ENCODE peak calls at places on chromosomes 5 and 9, in seven cellular contexts. B, Q, P, V, C, A and R are unnamed samples.

GRCh38 chr5:132766020-132766805 is 10.8 kb downstream of the SEPTIN8 start:
- DNase-seq in B (no peak), Q (no peak), P (no peak), V (no peak), C (no peak), A (no peak), R (no peak)

GRCh38 chr9:136252281-136252680 is 6.7 kb upstream of the QSOX2 start:
- DNase-seq in B (no peak), Q (no peak), P (no peak), V (no peak), C (no peak), A (no peak), R (no peak)

GRCh38 chr5:53994148-53994547 is 316.2 kb downstream of the ARL15 start:
- DNase-seq in B (no peak), Q (no peak), P (no peak), V (no peak), C (no peak), A (no peak), R (no peak)

GRCh38 chr9:91078041-91078441 is 276.4 kb downstream of the SYK start:
- DNase-seq in B (no peak), Q (no peak), P (no peak), V (no peak), C (no peak), A (no peak), R (no peak)

GRCh38 chr5:1004598-1005361 is 3.8 kb upstream of the NKD2 start:
- DNase-seq in B (peak; percentile 66), Q (peak; percentile 28), P (peak; percentile 76), V (peak; percentile 72), C (no peak), A (peak; percentile 86), R (no peak)

GRCh38 chr9:124029617-124030016 is 18.0 kb downstream of the LHX2 start:
- DNase-seq in B (no peak), Q (no peak), P (no peak), V (no peak), C (no peak), A (no peak), R (no peak)

GRCh38 chr9:130433168-130433946 is 11.4 kb upstream of the ASS1 start:
- DNase-seq in B (no peak), Q (peak; percentile 43), P (no peak), V (peak; percentile 82), C (no peak), A (no peak), R (no peak)

GRCh38 chr5:95817430-95817829 is 5.1 kb downstream of the GLRX start:
- DNase-seq in B (no peak), Q (no peak), P (no peak), V (peak; percentile 52), C (no peak), A (no peak), R (no peak)

GRCh38 chr5:108726446-108727091 is 21.1 kb upstream of the FER start:
- DNase-seq in B (no peak), Q (no peak), P (no peak), V (no peak), C (no peak), A (no peak), R (no peak)

GRCh38 chr5:122415030-122415429 is 103.0 kb downstream of the SNCAIP start:
- DNase-seq in B (no peak), Q (no peak), P (no peak), V (no peak), C (no peak), A (no peak), R (no peak)

GRCh38 chr9:90007516-90008430 is 403.0 kb downstream of the GADD45G start:
- DNase-seq in B (no peak), Q (no peak), P (no peak), V (peak; percentile 21), C (no peak), A (no peak), R (no peak)

GRCh38 chr9:37033753-37034319 is at the start of gene PAX5:
- DNase-seq in B (no peak), Q (peak; percentile 17), P (no peak), V (peak; percentile 44), C (no peak), A (peak; percentile 78), R (no peak)

GRCh38 chr9:129401623-129402340 is 219.1 kb downstream of the C9orf50 start:
- DNase-seq in B (no peak), Q (no peak), P (no peak), V (peak; percentile 59), C (no peak), A (peak; percentile 22), R (no peak)

DNA sequence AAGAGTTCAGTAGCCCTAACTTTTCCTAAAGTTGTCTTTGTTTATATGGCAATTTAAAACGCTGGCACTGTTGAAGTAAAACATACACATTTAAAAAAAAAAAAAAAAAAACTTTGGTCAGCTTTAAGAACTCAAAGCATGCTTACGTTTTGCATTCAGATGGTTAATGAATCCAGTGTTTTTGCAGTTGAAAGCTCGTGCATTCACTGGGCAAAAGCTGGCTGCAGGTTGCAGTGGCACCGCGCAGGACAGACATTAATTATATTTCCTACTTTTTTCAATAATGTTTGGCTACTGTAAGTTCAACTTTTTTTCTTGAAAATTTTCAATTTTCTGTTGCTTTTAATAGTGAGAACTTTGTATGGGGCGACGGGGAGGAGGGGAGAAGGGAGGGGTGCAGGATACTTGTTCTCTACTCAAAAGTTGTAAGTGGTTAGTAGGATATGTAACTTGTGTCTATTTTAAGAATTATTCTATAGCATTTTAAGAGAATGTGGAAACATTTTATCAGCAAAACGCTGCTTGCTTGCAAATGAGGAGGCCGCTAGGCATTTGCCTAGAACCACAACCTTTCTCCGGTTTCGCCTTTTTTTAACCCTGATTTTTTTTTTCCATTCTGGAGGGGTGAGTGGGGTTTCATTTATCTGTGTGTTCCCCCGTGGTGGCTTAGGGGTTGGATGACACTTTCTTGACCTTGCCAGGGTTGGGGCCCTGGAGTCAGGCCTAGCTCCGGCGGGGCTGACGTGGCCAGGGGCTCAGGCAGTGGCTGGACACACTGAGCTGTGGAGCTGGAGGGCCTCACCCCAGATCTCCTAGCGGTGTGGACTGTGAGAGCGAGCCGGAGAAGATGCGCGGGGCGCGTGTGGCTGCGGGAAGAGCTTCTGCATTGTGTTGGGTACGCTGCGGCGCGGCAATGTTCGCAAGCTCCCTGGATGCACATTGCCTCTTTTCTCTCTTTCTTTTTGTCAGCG is 4.2 kb downstream of the NR2F1 start:
- DNase-seq in B (no peak), Q (no peak), P (no peak), V (peak; percentile 49), C (no peak), A (no peak), R (no peak)
- TF ChIP-seq POLR2AphosphoS5 in B (no peak), Q (no peak), P (no peak), V (no peak), C (no peak), A (no peak), R (no peak)

DNA sequence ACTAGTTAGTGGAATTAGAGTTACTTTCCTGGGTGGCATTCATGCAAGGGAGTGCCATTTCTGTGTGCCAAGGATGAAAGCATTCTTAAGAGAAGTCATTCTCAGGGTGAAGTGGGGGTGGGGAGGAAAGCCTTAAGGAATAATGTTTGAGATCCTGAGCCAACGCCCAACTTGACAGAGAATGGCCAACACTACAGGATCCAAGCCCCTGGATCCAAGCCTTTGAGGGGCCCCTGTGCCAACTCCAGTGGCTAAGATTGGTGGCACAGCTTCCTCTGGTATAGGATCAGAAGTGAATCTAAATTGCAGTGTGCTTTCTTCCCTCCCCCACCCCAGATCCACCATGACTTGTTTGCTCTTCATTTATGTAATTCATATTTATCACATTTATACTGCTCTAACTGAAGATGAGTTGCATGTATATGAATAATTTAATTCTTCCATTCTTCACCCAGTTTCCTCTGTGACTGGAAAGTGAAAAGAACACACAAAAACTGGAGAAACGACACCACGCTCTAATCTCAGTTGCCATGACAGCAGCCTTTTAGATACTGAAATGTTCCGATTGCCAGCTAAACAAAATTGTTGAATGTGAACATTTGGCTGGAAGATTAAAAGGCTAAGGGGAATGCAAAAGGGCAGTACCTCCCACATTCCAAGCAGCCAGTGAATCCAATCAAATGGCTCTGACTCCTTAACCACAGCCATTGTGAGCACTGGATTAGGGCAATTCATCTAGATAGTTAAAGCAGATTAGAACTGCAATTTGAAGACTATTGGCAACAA is 4.5 kb downstream of the ZNF608 start:
- DNase-seq in B (peak; percentile 55), Q (peak; percentile 64), P (no peak), V (peak; percentile 54), C (no peak), A (no peak), R (no peak)
- H3K4me3 ChIP-seq in B (peak overlapping the region; percentile 58), Q (no peak overlapping the region), P (no peak overlapping the region), V (no peak overlapping the region), C (peak overlapping the region; percentile 79), A (no peak overlapping the region), R (peak overlapping the region; percentile 44)

DNA sequence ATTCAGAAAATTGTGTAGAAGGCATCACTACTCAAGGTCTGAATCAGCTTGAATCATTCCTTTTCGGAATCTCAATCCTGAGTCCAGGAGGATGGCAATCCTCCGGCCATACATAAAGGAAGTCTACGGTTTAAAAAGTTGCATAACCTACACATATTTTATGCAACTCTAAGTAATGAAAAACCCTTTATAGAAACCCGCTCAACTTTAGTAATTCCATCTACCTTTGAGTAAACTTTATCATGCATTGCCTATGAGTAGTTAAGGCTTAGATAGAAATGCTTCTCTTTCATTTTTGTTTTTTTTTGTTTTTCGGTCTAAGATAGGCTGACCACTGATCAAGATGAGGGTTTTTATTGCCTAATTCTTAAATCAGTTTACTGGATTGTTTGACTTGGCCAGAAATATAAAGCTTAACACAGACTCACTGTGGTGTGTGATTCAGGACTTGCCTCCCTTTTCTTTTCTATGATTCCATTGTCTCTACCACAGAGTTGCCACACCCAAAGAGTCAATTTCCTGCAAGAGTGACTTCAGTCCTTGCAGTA is 85.0 kb downstream of the LURAP1L start:
- DNase-seq in B (no peak), Q (peak; percentile 50), P (no peak), V (no peak), C (peak; percentile 35), A (no peak), R (no peak)
- H3K27ac ChIP-seq in B (peak overlapping the region; percentile 72), Q (no peak overlapping the region), P (no peak overlapping the region), V (no peak overlapping the region), C (no peak overlapping the region), A (no peak overlapping the region), R (no peak overlapping the region)

GRCh38 chr9:98482248-98482647 is 226.5 kb downstream of the GABBR2 start:
- DNase-seq in B (no peak), Q (no peak), P (no peak), V (no peak), C (no peak), A (no peak), R (no peak)

GRCh38 chr9:98484218-98484617 is 224.5 kb downstream of the GABBR2 start:
- DNase-seq in B (no peak), Q (no peak), P (no peak), V (peak; percentile 23), C (no peak), A (no peak), R (no peak)

GRCh38 chr9:98488578-98489312 is 220.0 kb downstream of the GABBR2 start:
- DNase-seq in B (no peak), Q (no peak), P (no peak), V (peak; percentile 40), C (no peak), A (no peak), R (no peak)

GRCh38 chr9:98481676-98482075 is 226.2 kb upstream of the TBC1D2 start:
- DNase-seq in B (no peak), Q (no peak), P (no peak), V (no peak), C (no peak), A (no peak), R (no peak)

DNA sequence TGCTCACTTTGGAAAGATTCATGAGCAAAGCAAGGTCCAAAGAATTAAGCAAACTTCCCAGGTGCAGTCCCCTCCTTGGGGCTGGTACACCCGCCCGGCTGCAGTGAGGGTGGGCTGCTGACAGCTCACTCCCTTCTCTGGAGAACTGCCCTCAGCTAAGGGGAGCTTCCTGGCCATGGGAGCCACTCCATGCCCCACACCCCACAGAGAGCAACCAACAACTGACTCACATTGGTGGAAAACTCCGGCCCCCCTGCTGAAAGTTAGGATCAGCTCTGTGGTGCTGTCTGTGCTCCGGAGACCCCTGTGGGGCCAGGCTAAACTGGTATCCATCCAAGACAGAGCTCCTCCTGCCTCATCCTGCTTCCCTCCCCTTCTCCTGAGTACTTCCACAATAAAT is 223.0 kb downstream of the GABBR2 start:
- DNase-seq in B (no peak), Q (no peak), P (no peak), V (no peak), C (no peak), A (no peak), R (no peak)
- TF ChIP-seq POLR2AphosphoS5 in B (no peak), Q (no peak), P (no peak), V (no peak), C (no peak), A (no peak), R (no peak)